ENCODE peak calls at places on chromosomes 5 and 9, in four cellular contexts. N is aorta; R is H9; C is naive thymus-derived CD4-positive, alpha-beta T cell. Q is an unnamed sample. For H3K4me1, the result is how much of the 10 kb centered on the place peaks cover.

GRCh38 chr9:133170716-133171115 is 7.0 kb upstream of the GBGT1 start:
- DNase-seq in N (no peak), C (no peak), R (no peak), Q (no peak)

GRCh38 chr9:38713426-38713825 is 6.5 kb downstream of the FAM240B start:
- DNase-seq in N (no peak), R (no peak), C (no peak), Q (no peak)

GRCh38 chr5:113276001-113276400 is 158.8 kb downstream of the TSSK1B start:
- DNase-seq in N (no peak), C (no peak), R (peak), Q (no peak)

GRCh38 chr5:37226377-37226776 is 22.8 kb downstream of the CPLANE1 start:
- DNase-seq in N (no peak), R (no peak), C (no peak), Q (no peak)

GRCh38 chr9:19649672-19650071 is 139.2 kb downstream of the SLC24A2 start:
- DNase-seq in C (no peak), R (no peak), N (no peak), Q (no peak)

GRCh38 chr9:21096172-21096900 is 18.6 kb upstream of the IFNB1 start:
- DNase-seq in N (no peak), C (peak), R (no peak), Q (peak)

GRCh38 chr5:71454913-71455312 is 538 bp upstream of the BDP1 start:
- DNase-seq in C (no peak), R (no peak), N (no peak), Q (no peak)

GRCh38 chr5:157026789-157027424 is 32.0 kb downstream of the HAVCR1 start:
- DNase-seq in R (peak), N (no peak), C (no peak), Q (peak)

GRCh38 chr9:21404146-21404545 is 4.8 kb upstream of the IFNA8 start:
- DNase-seq in N (no peak), R (no peak), C (no peak), Q (no peak)

GRCh38 chr9:109191746-109192145 is 24.7 kb upstream of the FRRS1L start:
- DNase-seq in C (no peak), N (no peak), R (no peak), Q (no peak)

GRCh38 chr5:10372726-10373709 is 19.5 kb downstream of the MARCHF6 start:
- DNase-seq in C (no peak), R (no peak), N (no peak), Q (no peak)

GRCh38 chr9:121369595-121370265 is at the start of gene STOM:
- DNase-seq in R (no peak), N (peak), C (peak), Q (peak)

GRCh38 chr5:14038341-14038959 is 94.0 kb upstream of the DNAH5 start:
- DNase-seq in C (no peak), R (no peak), N (no peak), Q (no peak)

GRCh38 chr5:74192606-74193299 is 447.8 kb downstream of the ENC1 start:
- DNase-seq in R (no peak), C (no peak), N (no peak), Q (no peak)

GRCh38 chr5:111848374-111848914 is 91.5 kb upstream of the NREP start:
- DNase-seq in N (no peak), R (no peak), C (no peak), Q (no peak)

GRCh38 chr5:13566903-13567339 is 377.6 kb downstream of the DNAH5 start:
- DNase-seq in C (no peak), R (no peak), N (no peak), Q (no peak)

GRCh38 chr9:105959491-105959890 is 265.1 kb downstream of the TMEM38B start:
- DNase-seq in C (no peak), R (no peak), N (no peak), Q (no peak)

GRCh38 chr5:179119415-179120170 is 59.4 kb downstream of the ZNF354C start:
- DNase-seq in N (peak), C (no peak), R (no peak), Q (no peak)

GRCh38 chr9:91117474-91117891 is 244.2 kb downstream of the AUH start:
- DNase-seq in C (no peak), N (no peak), R (no peak), Q (no peak)

GRCh38 chr9:136075881-136076678 is 19.0 kb downstream of the NACC2 start:
- DNase-seq in N (peak), R (peak), C (peak), Q (no peak)

GRCh38 chr9:129125478-129125877 is 14.3 kb downstream of the PTPA start:
- DNase-seq in R (no peak), C (no peak), N (no peak), Q (no peak)

GRCh38 chr9:129708799-129709198 is 43.4 kb downstream of the PRRX2 start:
- DNase-seq in N (no peak), R (peak), C (no peak), Q (no peak)

GRCh38 chr9:122941560-122942234 is 877 bp downstream of the RABGAP1 start:
- DNase-seq in R (no peak), C (no peak), N (no peak), Q (peak)

GRCh38 chr9:70950270-70950669 is 171.2 kb downstream of the TRPM3 start:
- DNase-seq in N (no peak), C (no peak), R (no peak), Q (no peak)

GRCh38 chr5:20556364-20556763 is 568.4 kb upstream of the CDH18 start:
- DNase-seq in N (no peak), C (no peak), R (no peak), Q (no peak)

GRCh38 chr9:85118990-85119755 is 449.6 kb downstream of the NTRK2 start:
- DNase-seq in N (no peak), R (no peak), C (no peak), Q (no peak)

GRCh38 chr9:112002131-112002846 is 105.7 kb downstream of the UGCG start:
- DNase-seq in R (no peak), C (peak), N (no peak), Q (peak)

GRCh38 chr5:148623101-148623500 is 31.2 kb downstream of the HTR4 start:
- DNase-seq in R (no peak), C (no peak), N (no peak), Q (no peak)

GRCh38 chr9:13688990-13689600 is 409.6 kb upstream of the MPDZ start:
- DNase-seq in R (no peak), N (no peak), C (no peak), Q (no peak)

GRCh38 chr9:111096051-111096450 is 57.8 kb upstream of the LPAR1 start:
- DNase-seq in N (no peak), C (no peak), R (no peak), Q (no peak)

GRCh38 chr9:98983295-98984268 is 39.9 kb downstream of the COL15A1 start:
- DNase-seq in N (peak), R (no peak), C (no peak), Q (no peak)

GRCh38 chr5:181260720-181261319 is at the start of gene TRIM52:
- DNase-seq in C (peak), N (peak), R (peak), Q (peak)

GRCh38 chr9:5671711-5672353 is 42.9 kb downstream of the RIC1 start:
- DNase-seq in N (no peak), R (no peak), C (peak), Q (peak)

GRCh38 chr9:29332789-29333188 is 1759.5 kb upstream of the C9orf72 start:
- DNase-seq in C (no peak), N (no peak), R (no peak), Q (no peak)

GRCh38 chr9:17018001-17018491 is 116.8 kb upstream of the CNTLN start:
- DNase-seq in N (peak), R (no peak), C (no peak), Q (no peak)

GRCh38 chr9:76701441-76702031 is 62.7 kb upstream of the PCA3 start:
- DNase-seq in C (no peak), N (no peak), R (no peak), Q (no peak)

GRCh38 chr9:33458444-33458843 is 11.1 kb upstream of the AQP3 start:
- DNase-seq in C (peak), N (no peak), R (no peak), Q (peak)

GRCh38 chr9:111728617-111729366 is 65.9 kb downstream of the SHOC1 start:
- DNase-seq in C (no peak), N (no peak), R (no peak), Q (no peak)

GRCh38 chr9:109452761-109453160 is 45.3 kb downstream of the PTPN3 start:
- DNase-seq in R (no peak), C (no peak), N (no peak), Q (no peak)

GRCh38 chr5:95727764-95728191 is 3.4 kb upstream of the RHOBTB3 start:
- DNase-seq in C (peak), N (no peak), R (no peak), Q (peak)
- H3K4me1 ChIP-seq in C (under half), N (under half), R (under half), Q (half or more)

GRCh38 chr5:142905375-142905774 is 135.2 kb downstream of the ARHGAP26 start:
- DNase-seq in N (no peak), R (no peak), C (no peak), Q (no peak)

GRCh38 chr5:142904421-142904820 is 134.2 kb downstream of the ARHGAP26 start:
- DNase-seq in C (no peak), R (no peak), N (no peak), Q (no peak)

GRCh38 chr5:142902188-142902965 is 132.2 kb downstream of the ARHGAP26 start:
- DNase-seq in N (no peak), C (no peak), R (no peak), Q (no peak)

GRCh38 chr5:142900926-142901325 is 130.7 kb downstream of the ARHGAP26 start:
- DNase-seq in C (no peak), R (no peak), N (no peak), Q (no peak)

DNA sequence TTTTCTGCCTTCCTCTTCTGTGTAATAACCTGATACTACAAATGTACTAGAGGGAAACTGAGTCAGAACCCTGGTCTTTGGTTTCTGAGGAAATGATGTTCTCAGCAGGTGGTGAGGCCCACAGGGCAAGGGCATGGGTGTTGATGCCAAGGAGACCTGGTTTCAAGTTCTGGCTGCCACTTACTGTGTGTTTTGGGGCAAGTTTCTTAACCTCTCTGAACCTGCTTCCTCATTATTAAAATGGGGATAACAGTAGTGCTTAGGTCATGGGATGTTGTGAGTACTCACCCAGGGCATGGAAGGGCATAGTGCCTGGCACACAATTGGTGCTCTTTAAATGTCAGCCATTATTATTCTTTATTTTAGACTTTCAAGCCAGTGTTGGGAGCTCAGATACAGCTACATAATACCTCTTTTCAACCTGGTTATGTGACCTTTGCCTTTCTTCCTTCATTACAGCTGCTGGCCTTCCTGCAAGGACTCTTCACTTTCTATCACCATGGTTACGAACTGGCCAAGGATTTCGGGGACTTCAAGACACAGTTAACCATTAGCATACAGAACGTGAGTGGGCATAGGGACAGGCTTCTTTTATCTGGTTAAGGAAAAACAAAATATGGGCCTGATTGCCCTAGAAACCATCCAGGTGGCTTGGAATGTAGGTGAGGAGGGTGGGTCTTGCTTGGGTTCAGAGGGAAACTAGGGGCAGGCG is 131.5 kb downstream of the ARHGAP26 start:
- DNase-seq in R (no peak), C (no peak), N (no peak), Q (no peak)
- H3K4me1 ChIP-seq in R (under half), C (under half), N (under half), Q (under half)

GRCh38 chr9:114397219-114397847 is 9.6 kb upstream of the AKNA start:
- DNase-seq in C (no peak), R (no peak), N (no peak), Q (no peak)
- H3K4me1 ChIP-seq in C (under half), R (under half), N (under half), Q (under half)

DNA sequence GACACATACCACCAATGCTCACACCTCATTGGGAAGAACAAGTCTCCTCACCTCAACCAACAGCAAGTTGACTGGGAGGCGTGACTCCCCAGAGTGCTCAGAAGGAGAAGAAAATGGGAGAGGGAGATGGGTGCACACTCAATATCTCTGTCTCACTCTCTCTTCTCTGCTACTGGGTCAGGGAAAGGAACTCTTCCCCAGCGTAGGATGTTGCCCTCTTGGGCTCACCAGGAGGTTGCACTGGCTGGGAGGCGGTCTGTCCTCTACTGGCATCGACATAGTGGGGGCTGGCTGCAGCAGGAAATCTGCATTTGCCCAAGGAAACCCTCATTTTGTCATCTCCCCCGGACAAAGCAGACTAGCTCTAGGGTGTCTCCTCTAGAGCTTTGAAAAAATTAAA is 179.4 kb upstream of the MVB12B start:
- DNase-seq in N (no peak), R (peak), C (no peak), Q (no peak)
- H3K4me1 ChIP-seq in N (under half), R (under half), C (under half), Q (under half)

DNA sequence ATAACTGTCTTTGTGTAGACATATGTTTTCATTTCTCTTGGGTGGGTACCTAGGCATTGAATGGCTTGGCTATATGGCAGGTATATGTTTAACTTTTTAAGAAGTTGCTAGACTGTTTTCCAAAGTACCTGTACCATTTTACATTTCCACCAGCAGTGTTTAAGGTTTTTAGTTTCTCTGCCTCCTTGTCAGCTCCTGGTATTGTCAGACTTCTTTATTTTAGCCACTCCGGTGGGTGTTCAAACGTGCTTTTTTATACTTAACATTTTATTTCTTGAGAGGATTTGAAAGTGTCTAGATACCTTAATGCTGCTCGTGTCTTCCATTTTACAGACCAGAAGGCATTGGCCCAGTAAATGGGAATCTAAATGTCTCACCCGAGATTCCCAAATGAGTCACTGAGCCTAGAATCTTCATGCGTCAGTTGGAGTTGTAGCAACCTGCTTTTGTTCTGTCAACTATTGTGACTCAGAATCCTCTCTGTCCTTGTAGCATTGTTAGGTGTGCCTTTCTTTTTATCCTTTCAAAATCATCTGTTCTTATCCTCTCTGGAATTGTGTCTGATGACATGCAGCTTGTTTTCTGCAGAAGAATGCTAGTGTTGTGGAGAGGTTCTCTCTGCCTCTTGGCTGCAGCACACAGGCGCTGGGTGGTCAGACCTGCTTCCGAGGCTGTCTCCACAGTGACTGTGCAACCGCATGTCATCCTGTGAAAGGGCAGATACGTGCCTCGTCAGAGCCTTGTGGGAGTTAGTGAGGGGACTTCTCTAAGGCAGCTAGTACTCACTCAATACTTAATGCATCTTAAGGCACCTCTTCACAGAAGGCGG is 291.8 kb downstream of the AOPEP start:
- DNase-seq in C (no peak), N (peak), R (no peak), Q (no peak)
- H3K4me1 ChIP-seq in C (under half), N (under half), R (under half), Q (under half)

GRCh38 chr5:150139334-150139733 is 16.3 kb downstream of the PDGFRB start:
- DNase-seq in N (no peak), R (no peak), C (no peak), Q (no peak)
- H3K4me1 ChIP-seq in N (under half), R (under half), C (under half), Q (under half)

GRCh38 chr5:78509145-78509865 is 139.3 kb downstream of the LHFPL2 start:
- DNase-seq in N (no peak), C (no peak), R (no peak), Q (no peak)

GRCh38 chr5:78506296-78507049 is 142.1 kb downstream of the LHFPL2 start:
- DNase-seq in C (no peak), N (no peak), R (no peak), Q (no peak)

GRCh38 chr5:78509884-78510769 is 138.4 kb downstream of the LHFPL2 start:
- DNase-seq in C (peak), R (peak), N (peak), Q (peak)

GRCh38 chr5:78507531-78507930 is 141.0 kb downstream of the LHFPL2 start:
- DNase-seq in N (no peak), C (no peak), R (no peak), Q (no peak)

DNA sequence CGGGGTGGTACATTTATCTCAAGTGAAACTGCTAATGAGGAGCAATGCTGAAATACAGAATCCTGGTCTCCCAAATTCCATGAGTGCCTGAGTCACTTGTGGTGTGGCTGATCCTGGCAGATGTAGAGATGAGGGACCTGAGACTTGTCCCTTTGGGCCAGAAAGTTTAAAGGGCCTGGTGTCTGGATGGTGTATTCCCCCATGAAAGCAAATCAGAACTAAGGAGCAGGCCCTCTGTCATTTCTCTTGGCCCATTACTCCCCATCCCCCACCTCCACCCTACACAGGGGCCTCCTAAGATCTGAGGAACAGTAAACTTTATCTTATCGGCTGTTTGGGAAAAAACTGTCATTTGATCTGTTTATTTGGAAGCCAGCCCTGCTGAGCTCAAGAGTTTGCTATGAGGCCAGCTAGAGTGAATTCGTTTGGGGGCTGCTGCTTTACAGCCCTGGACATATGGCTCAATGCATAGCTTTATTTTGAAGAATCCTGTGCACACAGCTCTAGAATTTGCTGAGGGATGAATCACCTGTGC is 140.3 kb downstream of the LHFPL2 start:
- DNase-seq in R (no peak), C (no peak), N (no peak), Q (no peak)
- H3K4me1 ChIP-seq in R (under half), C (under half), N (under half), Q (under half)

GRCh38 chr5:141477169-141477568 is 1.4 kb downstream of the PCDHGC3 start:
- DNase-seq in N (no peak), C (no peak), R (no peak), Q (no peak)

GRCh38 chr5:141477815-141478214 is 2.0 kb downstream of the PCDHGC3 start:
- DNase-seq in C (no peak), R (no peak), N (no peak), Q (no peak)

GRCh38 chr5:141478321-141478945 is 2.7 kb downstream of the PCDHGC3 start:
- DNase-seq in C (no peak), N (no peak), R (peak), Q (no peak)

GRCh38 chr5:141476132-141476909 is 555 bp downstream of the PCDHGC3 start:
- DNase-seq in R (peak), C (no peak), N (peak), Q (peak)

DNA sequence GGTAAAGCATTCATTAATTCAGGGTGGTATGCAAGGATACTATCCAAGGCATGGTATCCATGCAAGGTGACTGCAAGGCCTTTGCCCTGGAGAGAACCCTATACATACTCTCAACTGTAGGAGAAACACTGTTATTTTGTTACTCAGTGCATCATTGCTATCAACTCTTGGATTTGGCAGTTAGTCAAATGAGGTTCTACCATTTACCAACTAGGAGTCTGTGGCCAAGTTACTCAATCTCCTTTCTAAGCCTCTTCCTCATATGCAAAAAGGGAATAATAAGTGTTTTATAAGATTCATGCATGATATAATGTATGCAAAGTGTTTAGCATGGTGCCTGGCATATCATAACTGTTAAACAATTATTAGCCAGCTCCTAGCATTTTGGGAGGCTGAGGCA is 4.0 kb downstream of the PCDHGC3 start:
- DNase-seq in N (no peak), R (no peak), C (no peak), Q (no peak)
- H3K4me1 ChIP-seq in N (under half), R (under half), C (under half), Q (under half)

Q was measured in MM.1S.